ENCODE peak calls at places on chromosome 12, in nine cellular contexts. W is transverse colon, T is prostate gland, B is A673, U is right atrium auricular region, V is A549, L is GM12865, Z is stomach, K is mesothelial cell of epicardium. G is an unnamed sample.

GRCh38 chr12:54201001-54201794 is 12.4 kb upstream of the SMUG1 start:
- DNase-seq in K (peak; percentile 91), V (peak; percentile 91), L (peak; percentile 73), T (peak; percentile 33), Z (peak; percentile 66), W (peak; percentile 68), B (peak; percentile 86), U (no peak), G (no peak)

GRCh38 chr12:101707131-101707782 is 9.8 kb downstream of the CHPT1 start:
- DNase-seq in B (no peak), L (no peak), K (no peak), U (no peak), V (no peak), W (no peak), Z (no peak), T (no peak), G (no peak)

GRCh38 chr12:96294831-96295230 is 100.7 kb downstream of the ELK3 start:
- DNase-seq in U (no peak), L (peak; percentile 40), T (no peak), W (no peak), Z (no peak), K (no peak), B (no peak), V (no peak), G (no peak)

GRCh38 chr12:91896725-91897515 is 248.7 kb downstream of the BTG1 start:
- DNase-seq in L (no peak), B (no peak), K (no peak), U (peak; percentile 60), W (no peak), T (no peak), V (no peak), Z (no peak), G (no peak)

GRCh38 chr12:66763453-66763852 is 84.6 kb upstream of the GRIP1 start:
- DNase-seq in L (no peak), B (no peak), U (no peak), Z (no peak), T (no peak), K (no peak), V (no peak), W (no peak), G (no peak)

GRCh38 chr12:83559650-83560049 is 872.9 kb downstream of the TMTC2 start:
- DNase-seq in B (no peak), L (no peak), V (no peak), W (no peak), T (no peak), K (no peak), Z (no peak), U (no peak), G (no peak)

GRCh38 chr12:71661977-71662522 is 1.6 kb downstream of the ZFC3H1 start:
- DNase-seq in L (no peak), Z (no peak), T (no peak), U (no peak), B (no peak), V (no peak), K (no peak), W (no peak), G (no peak)

GRCh38 chr12:92912052-92912451 is 17.0 kb downstream of the EEA1 start:
- DNase-seq in K (no peak), T (no peak), V (no peak), Z (no peak), U (no peak), L (no peak), W (no peak), B (peak; percentile 69), G (no peak)

GRCh38 chr12:76545486-76545885 is 14.1 kb downstream of the OSBPL8 start:
- DNase-seq in T (no peak), V (no peak), K (no peak), U (no peak), B (no peak), W (no peak), L (no peak), Z (no peak), G (no peak)

GRCh38 chr12:39161686-39162085 is 256.3 kb upstream of the CPNE8 start:
- DNase-seq in U (no peak), Z (no peak), T (no peak), L (no peak), W (no peak), K (no peak), V (no peak), B (no peak), G (no peak)

GRCh38 chr12:89779090-89779489 is 70.5 kb upstream of the ATP2B1 start:
- DNase-seq in L (no peak), Z (no peak), W (no peak), T (no peak), B (no peak), U (no peak), V (no peak), K (no peak), G (peak; percentile 50)

GRCh38 chr12:49232940-49233841 is 31.7 kb upstream of the TUBA1C start:
- DNase-seq in K (peak; percentile 66), W (peak; percentile 28), V (no peak), L (no peak), T (peak; percentile 11), Z (peak; percentile 37), U (peak; percentile 74), B (peak; percentile 89), G (no peak)

GRCh38 chr12:87687362-87687761 is 341.8 kb downstream of the C12orf50 start:
- DNase-seq in K (no peak), B (no peak), V (no peak), W (no peak), T (no peak), Z (no peak), U (no peak), L (no peak), G (no peak)

GRCh38 chr12:44873898-44874297 is 2.2 kb downstream of the NELL2 start:
- DNase-seq in L (no peak), U (no peak), B (peak; percentile 59), V (no peak), T (no peak), Z (no peak), W (no peak), K (no peak), G (no peak)

GRCh38 chr12:124419292-124420040 is 124.6 kb downstream of the RFLNA start:
- DNase-seq in V (no peak), K (no peak), B (peak; percentile 27), W (no peak), T (no peak), U (no peak), Z (no peak), L (no peak), G (no peak)

GRCh38 chr12:124418156-124418555 is 123.3 kb downstream of the RFLNA start:
- DNase-seq in V (no peak), U (no peak), L (no peak), B (no peak), W (no peak), T (no peak), Z (no peak), K (no peak), G (no peak)

GRCh38 chr12:124418791-124419190 is 123.9 kb downstream of the RFLNA start:
- DNase-seq in K (no peak), L (no peak), V (no peak), B (no peak), U (no peak), W (no peak), Z (no peak), T (no peak), G (no peak)

GRCh38 chr12:124415064-124415463 is 120.2 kb downstream of the RFLNA start:
- DNase-seq in V (no peak), K (no peak), W (no peak), U (no peak), B (no peak), T (no peak), Z (no peak), L (no peak), G (no peak)

GRCh38 chr12:124416516-124417395 is 121.9 kb downstream of the RFLNA start:
- DNase-seq in V (no peak), W (no peak), T (no peak), Z (no peak), U (no peak), B (no peak), K (no peak), L (no peak), G (no peak)
- TF ChIP-seq CTCF in V (no peak), W (no peak), T (no peak), Z (no peak), U (no peak), B (no peak), K (no peak), L (no peak), G (no peak)

DNA sequence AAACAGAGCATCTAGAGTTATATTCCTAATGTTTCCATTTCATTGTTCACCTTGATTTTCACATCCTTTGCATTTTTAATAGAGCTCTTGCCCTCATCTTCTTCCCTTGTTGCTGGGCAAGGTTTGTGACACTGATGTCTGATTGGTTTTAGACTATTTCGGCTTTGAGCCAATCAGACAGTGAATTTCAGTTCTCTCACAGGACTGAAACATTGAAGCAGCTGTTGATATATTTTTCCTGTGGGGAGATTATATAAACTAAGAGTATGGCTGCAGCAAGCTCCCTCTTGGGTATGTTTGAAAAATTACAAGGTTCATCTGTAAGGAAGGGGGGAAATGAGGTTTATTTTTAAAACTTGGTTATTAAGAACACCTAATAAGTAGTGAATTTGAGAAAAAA is 51.2 kb downstream of the ATF7IP start:
- DNase-seq in Z (no peak), K (no peak), B (peak; percentile 90), V (no peak), T (no peak), W (no peak), L (peak; percentile 21), U (no peak), G (peak; percentile 32)
- TF ChIP-seq CTCF in Z (no peak), K (no peak), B (peak; percentile 56), V (no peak), T (no peak), W (no peak), L (no peak), U (no peak), G (no peak)

GRCh38 chr12:56158029-56158925 is at the start of gene MYL6:
- DNase-seq in V (peak; percentile 98), W (peak; percentile 97), U (peak; percentile 100), K (peak; percentile 88), Z (peak; percentile 98), T (peak; percentile 99), B (peak; percentile 99), L (peak; percentile 98), G (peak; percentile 94)
- TF ChIP-seq CTCF in V (no peak), W (no peak), U (no peak), K (no peak), Z (no peak), T (no peak), B (no peak), L (no peak), G (peak; percentile 15)

GRCh38 chr12:79421236-79421740 is 269.5 kb downstream of the PAWR start:
- DNase-seq in L (no peak), T (no peak), W (no peak), V (no peak), B (no peak), U (no peak), K (no peak), Z (no peak), G (no peak)

GRCh38 chr12:79423560-79423959 is 267.2 kb downstream of the PAWR start:
- DNase-seq in W (no peak), T (no peak), Z (no peak), L (no peak), V (no peak), K (no peak), B (no peak), U (no peak), G (no peak)

GRCh38 chr12:79424109-79424721 is 266.5 kb downstream of the PAWR start:
- DNase-seq in T (no peak), W (no peak), V (peak; percentile 55), K (no peak), B (no peak), Z (no peak), L (no peak), U (no peak), G (no peak)

GRCh38 chr12:79422060-79422812 is 268.5 kb downstream of the PAWR start:
- DNase-seq in V (no peak), Z (no peak), B (no peak), W (no peak), T (no peak), U (no peak), K (no peak), L (no peak), G (no peak)

GRCh38 chr12:79420146-79420618 is 270.6 kb downstream of the PAWR start:
- DNase-seq in K (no peak), U (no peak), Z (no peak), V (peak; percentile 38), L (peak; percentile 18), T (peak; percentile 22), B (peak; percentile 37), W (no peak), G (peak; percentile 64)
- TF ChIP-seq CTCF in K (peak; percentile 31), U (no peak), Z (peak; percentile 20), V (peak; percentile 81), L (peak; percentile 3), T (peak; percentile 42), B (peak; percentile 60), W (peak; percentile 69), G (peak; percentile 58)